ENCODE peak calls at places on chromosomes 11 and 22, in four cellular contexts. R is CD8-positive, alpha-beta memory T cell; E is NCI-H1092; B is COLO829. F is an unnamed sample.

GRCh38 chr11:87299041-87299481 is 261.3 kb downstream of the TMEM135 start:
- DNase-seq in R (peak), E (no peak), B (no peak), F (peak)

GRCh38 chr11:70445605-70446004 is 47.3 kb downstream of the CTTN start:
- DNase-seq in R (no peak), E (no peak), B (no peak), F (no peak)

GRCh38 chr11:3855808-3856491 is 486 bp downstream of the STIM1 start:
- DNase-seq in R (peak), E (no peak), B (no peak), F (peak)

GRCh38 chr11:12497431-12497830 is 120.1 kb downstream of the PARVA start:
- DNase-seq in R (no peak), E (no peak), B (no peak), F (no peak)

GRCh38 chr11:34926101-34926830 is 9.8 kb downstream of the PDHX start:
- DNase-seq in R (peak), E (no peak), B (no peak), F (no peak)

GRCh38 chr22:50104149-50104548 is 14.3 kb downstream of the MOV10L1 start:
- DNase-seq in R (no peak), E (no peak), B (no peak), F (no peak)

GRCh38 chr11:108568183-108568858 is 25.2 kb downstream of the EXPH5 start:
- DNase-seq in R (no peak), E (no peak), B (no peak), F (no peak)

GRCh38 chr11:56783448-56784041 is 35.0 kb upstream of the OR9G4 start:
- DNase-seq in R (no peak), E (peak), B (peak), F (no peak)

GRCh38 chr11:106461839-106462545 is 384.5 kb downstream of the AASDHPPT start:
- DNase-seq in R (no peak), E (no peak), B (peak), F (no peak)

GRCh38 chr11:58658553-58659080 is 36.2 kb downstream of the CNTF start:
- DNase-seq in R (no peak), E (no peak), B (no peak), F (no peak)

GRCh38 chr11:131859811-131860210 is 489.4 kb downstream of the NTM start:
- DNase-seq in R (no peak), E (no peak), B (no peak), F (no peak)

GRCh38 chr11:62747475-62748160 is 6.3 kb downstream of the ZBTB3 start:
- DNase-seq in R (no peak), E (no peak), B (peak), F (no peak)

GRCh38 chr11:117535201-117535869 is 207.7 kb downstream of the CEP164 start:
- DNase-seq in R (no peak), E (peak), B (no peak), F (no peak)

GRCh38 chr11:33256031-33256807 is 962 bp upstream of the HIPK3 start:
- DNase-seq in R (no peak), E (no peak), B (no peak), F (no peak)

GRCh38 chr11:1390603-1391164 is 950 bp downstream of the BRSK2 start:
- DNase-seq in R (no peak), E (no peak), B (no peak), F (no peak)

GRCh38 chr11:126592496-126593410 is 237.3 kb downstream of the ST3GAL4 start:
- DNase-seq in R (no peak), E (peak), B (no peak), F (no peak)

GRCh38 chr22:49724030-49724892 is 103.4 kb downstream of the BRD1 start:
- DNase-seq in R (peak), E (no peak), B (no peak), F (no peak)

GRCh38 chr11:28756977-28757376 is 648.8 kb downstream of the METTL15 start:
- DNase-seq in R (no peak), E (no peak), B (no peak), F (no peak)

GRCh38 chr11:13262096-13262495 is 15.5 kb upstream of the BMAL1 start:
- DNase-seq in R (no peak), E (no peak), B (no peak), F (no peak)

GRCh38 chr11:64767344-64768299 is 7.8 kb upstream of the PYGM start:
- DNase-seq in R (peak), E (peak), B (peak), F (peak)

GRCh38 chr11:45948341-45948740 is 25.9 kb downstream of the LARGE2 start:
- DNase-seq in R (no peak), E (no peak), B (no peak), F (no peak)

GRCh38 chr22:35900483-35901168 is 128.0 kb downstream of the RBFOX2 start:
- DNase-seq in R (peak), E (no peak), B (peak), F (peak)

GRCh38 chr11:33721291-33721840 is 14.9 kb downstream of the CD59 start:
- DNase-seq in R (no peak), E (no peak), B (peak), F (peak)